ENCODE peak calls at places on chromosomes 12 and 14, in seven cellular contexts. Q is lung, V is fibroblast of mammary gland, H is IMR-90, G is lower lobe of right lung, S is AG04449, O is breast epithelium. R is an unnamed sample.

GRCh38 chr12:49264466-49264872 is 413 bp upstream of the TUBA1C start:
- DNase-seq in H (no peak), V (no peak), G (no peak), Q (no peak), S (no peak), O (no peak), R (peak; percentile 13)

GRCh38 chr12:34048714-34049113 is 26.4 kb downstream of the ALG10 start:
- DNase-seq in O (no peak), S (no peak), H (no peak), Q (no peak), V (no peak), G (no peak), R (no peak)

GRCh38 chr14:35549551-35549950 is 15.6 kb downstream of the INSM2 start:
- DNase-seq in H (no peak), G (no peak), Q (no peak), S (no peak), O (no peak), V (no peak), R (no peak)

GRCh38 chr12:53572134-53572758 is 53.9 kb downstream of the ATF7 start:
- DNase-seq in V (no peak), S (no peak), O (no peak), G (no peak), Q (no peak), H (no peak), R (no peak)

GRCh38 chr14:73567365-73567764 is 1.6 kb upstream of the ACOT2 start:
- DNase-seq in G (no peak), Q (no peak), O (no peak), V (no peak), H (no peak), S (no peak), R (no peak)

GRCh38 chr12:87444039-87444438 is 585.2 kb downstream of the C12orf50 start:
- DNase-seq in O (no peak), G (no peak), S (no peak), Q (no peak), V (no peak), H (peak; percentile 1), R (no peak)

GRCh38 chr14:41280745-41281144 is 325.9 kb upstream of the LRFN5 start:
- DNase-seq in S (no peak), G (no peak), Q (no peak), O (no peak), H (no peak), V (peak; percentile 55), R (no peak)

GRCh38 chr14:64693766-64694165 is 10.5 kb upstream of the PLEKHG3 start:
- DNase-seq in G (no peak), O (no peak), Q (no peak), V (no peak), S (no peak), H (no peak), R (no peak)

GRCh38 chr12:46303039-46303666 is 34.3 kb upstream of the SLC38A1 start:
- DNase-seq in H (peak; percentile 33), Q (peak; percentile 45), O (no peak), G (no peak), S (no peak), V (peak; percentile 64), R (peak; percentile 30)

GRCh38 chr12:83826112-83826511 is 1086.5 kb downstream of the SLC6A15 start:
- DNase-seq in O (no peak), G (no peak), Q (no peak), S (no peak), V (peak; percentile 46), H (peak; percentile 28), R (no peak)

DNA sequence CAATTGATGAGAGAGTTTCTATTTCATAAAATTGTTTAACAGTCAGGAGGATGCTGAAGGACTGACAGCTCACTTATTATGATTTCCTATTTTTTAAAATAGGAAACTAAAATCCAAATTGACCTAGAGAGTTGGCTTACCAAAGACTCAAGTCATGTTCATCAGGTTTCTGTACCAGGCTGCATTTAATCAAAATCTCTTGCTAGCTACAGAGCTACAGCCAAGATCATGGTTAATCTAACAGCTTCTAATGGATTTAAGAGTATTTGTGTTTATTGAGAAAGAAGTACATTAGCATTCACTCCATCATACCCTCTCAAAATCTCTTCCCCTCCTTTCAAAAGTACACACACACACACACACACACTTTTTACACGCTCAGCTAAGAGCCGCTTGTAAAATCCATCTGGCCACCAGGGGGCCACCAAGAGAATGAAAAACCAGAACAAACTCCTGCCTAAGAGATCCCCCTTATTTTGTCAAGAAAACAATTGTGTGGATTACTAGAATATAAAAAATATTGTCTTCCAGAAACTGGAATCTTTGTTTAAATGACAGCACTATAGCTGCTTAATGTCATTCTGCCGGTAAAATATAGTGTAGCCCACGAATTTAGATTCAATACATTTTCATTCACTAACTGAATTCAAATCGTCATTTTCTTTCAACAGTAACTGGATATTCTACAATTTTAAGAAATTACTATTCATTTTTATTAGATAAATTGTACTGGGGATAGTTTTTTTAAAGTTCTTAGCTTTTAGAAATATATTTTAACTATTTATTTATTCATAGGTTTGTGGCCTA is 334.0 kb downstream of the BTG1 start:
- DNase-seq in O (peak; percentile 35), S (no peak), V (peak; percentile 72), H (peak; percentile 72), G (peak; percentile 71), Q (peak; percentile 64), R (peak; percentile 35)
- H3K4me3 ChIP-seq in O (no peak overlapping the region), S (no peak overlapping the region), V (no peak overlapping the region), H (no peak overlapping the region), G (no peak overlapping the region), Q (no peak overlapping the region), R (no peak overlapping the region)

GRCh38 chr12:25254271-25254880 is 3.6 kb upstream of the KRAS start:
- DNase-seq in Q (no peak), G (no peak), V (peak; percentile 21), S (no peak), O (no peak), H (peak; percentile 44), R (no peak)
- TF ChIP-seq CTCF in Q (no peak), G (no peak), V (no peak), S (no peak), O (no peak), H (no peak), R (no peak)

GRCh38 chr14:22477569-22478194 is 111.3 kb downstream of the DAD1 start:
- DNase-seq in S (no peak), Q (no peak), H (no peak), V (no peak), O (no peak), G (no peak), R (no peak)

GRCh38 chr14:22476882-22477281 is 112.1 kb downstream of the DAD1 start:
- DNase-seq in O (no peak), G (no peak), Q (no peak), V (no peak), S (no peak), H (no peak), R (no peak)

GRCh38 chr14:22475381-22475780 is 113.6 kb downstream of the DAD1 start:
- DNase-seq in O (no peak), G (no peak), S (no peak), H (no peak), V (peak; percentile 11), Q (no peak), R (no peak)

GRCh38 chr14:22474730-22475351 is 114.2 kb downstream of the DAD1 start:
- DNase-seq in S (no peak), G (no peak), O (no peak), Q (no peak), H (peak; percentile 2), V (peak; percentile 47), R (no peak)

DNA sequence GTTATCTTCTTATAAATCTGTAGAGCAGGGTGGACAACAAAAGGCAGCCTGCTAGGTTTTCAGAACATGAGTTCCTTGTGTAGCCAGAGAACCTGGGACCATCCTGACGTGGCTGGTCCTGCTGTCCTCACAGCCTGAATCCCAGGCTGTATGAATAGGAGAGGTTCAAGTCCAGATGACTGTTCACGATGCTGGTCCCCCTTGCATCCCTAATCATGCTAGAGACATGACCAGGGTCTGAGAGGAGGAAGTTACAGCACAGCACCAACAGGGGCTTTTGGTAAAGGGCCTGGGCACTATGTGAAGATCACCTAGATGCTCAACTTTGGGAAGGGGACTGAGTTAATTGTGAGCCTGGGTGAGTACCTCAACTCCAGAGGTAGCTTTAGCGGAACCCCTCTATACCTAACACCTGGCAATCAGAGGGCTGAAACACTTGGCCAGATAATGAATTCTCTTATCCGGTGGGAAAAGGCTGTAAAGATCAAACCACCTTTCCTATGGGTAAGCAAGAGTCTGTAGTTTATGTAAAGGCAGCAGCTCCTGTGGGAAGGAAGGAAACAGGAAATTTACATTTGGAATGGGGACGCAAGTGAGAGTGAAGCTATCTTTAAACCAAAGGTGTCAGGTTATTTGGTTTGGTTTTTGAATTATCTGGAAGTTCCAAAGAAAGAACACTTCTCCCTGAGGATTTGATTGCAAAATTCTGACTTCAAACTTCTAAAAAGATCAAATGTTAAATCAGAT is 112.8 kb downstream of the DAD1 start:
- DNase-seq in S (no peak), V (no peak), Q (no peak), O (no peak), H (no peak), G (no peak), R (no peak)
- H3K4me3 ChIP-seq in S (no peak overlapping the region), V (no peak overlapping the region), Q (no peak overlapping the region), O (no peak overlapping the region), H (no peak overlapping the region), G (no peak overlapping the region), R (no peak overlapping the region)

GRCh38 chr14:56874375-56874774 is 64.1 kb upstream of the OTX2 start:
- DNase-seq in H (no peak), S (no peak), O (no peak), G (no peak), Q (no peak), V (peak; percentile 0), R (no peak)
- TF ChIP-seq CTCF in H (peak; percentile 17), S (no peak), O (no peak), G (peak; percentile 28), Q (no peak), V (peak; percentile 6), R (peak; percentile 62)

DNA sequence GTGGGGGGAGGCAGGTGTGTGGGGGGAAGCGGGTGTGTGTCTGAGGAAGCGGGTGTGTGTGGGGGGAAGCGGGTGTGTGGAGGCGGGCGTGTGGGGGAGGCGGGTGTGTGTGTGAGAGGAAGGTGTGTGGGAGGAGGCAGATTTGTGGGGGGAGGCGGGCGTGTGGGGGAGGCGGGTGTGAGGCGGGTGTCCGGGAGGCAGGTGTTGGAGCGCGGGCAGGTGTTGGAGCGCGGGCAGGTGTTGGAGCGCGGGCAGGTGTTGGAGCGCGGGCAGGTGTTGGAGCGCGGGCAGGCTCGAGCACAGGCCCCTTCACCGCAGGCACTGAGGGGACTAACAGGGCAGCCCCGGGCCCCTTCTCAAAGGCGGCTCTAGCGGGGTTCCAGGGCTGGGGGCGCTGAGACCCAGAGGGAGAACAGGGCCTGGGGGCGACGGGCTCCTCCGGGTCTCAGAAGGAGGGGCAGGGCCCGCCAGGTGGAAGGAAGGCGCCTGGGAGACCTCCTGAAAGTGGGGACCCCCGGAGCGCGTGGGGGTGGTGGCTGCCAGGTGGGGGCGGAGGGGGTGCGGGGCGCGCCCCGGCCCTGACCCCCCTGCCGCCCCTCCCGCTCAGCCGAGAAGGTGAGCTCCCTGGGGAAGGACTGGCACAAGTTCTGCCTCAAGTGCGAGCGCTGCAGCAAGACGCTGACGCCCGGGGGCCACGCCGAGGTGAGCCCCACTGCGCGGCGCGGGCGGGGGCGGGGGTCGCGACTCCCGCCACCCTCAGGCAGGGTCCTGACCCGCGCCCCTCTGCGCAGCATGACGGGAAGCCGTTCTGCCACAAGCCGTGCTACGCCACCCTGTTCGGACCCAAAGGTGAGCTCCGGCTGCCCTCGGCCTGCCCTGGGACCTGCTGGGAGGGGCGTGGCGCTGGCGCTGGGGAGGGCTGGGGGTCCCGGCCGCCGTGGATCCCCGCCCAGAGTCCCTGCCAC is 3.3 kb downstream of the CRIP2 start:
- DNase-seq in S (no peak), O (no peak), G (no peak), H (no peak), V (no peak), Q (no peak), R (no peak)
- H3K4me3 ChIP-seq in S (no peak overlapping the region), O (no peak overlapping the region), G (peak overlapping the region; percentile 77), H (no peak overlapping the region), V (no peak overlapping the region), Q (peak overlapping the region; percentile 10), R (no peak overlapping the region)

GRCh38 chr12:57993030-57993429 is 51.7 kb downstream of the ATP23 start:
- DNase-seq in H (peak; percentile 28), S (no peak), V (peak; percentile 28), Q (no peak), O (no peak), G (no peak), R (no peak)
- TF ChIP-seq CTCF in H (peak; percentile 49), S (peak; percentile 0), V (peak; percentile 51), Q (no peak), O (no peak), G (no peak), R (no peak)